ENCODE peak calls at places on chromosomes 4 and X, in six cellular contexts. U is H9, V is mammary epithelial cell, S is fibroblast of lung, T is endothelial cell of umbilical vein, H is osteoblast. Q is an unnamed sample.

GRCh38 chr4:157045507-157046127 is 30.3 kb upstream of the GLRB start:
- DNase-seq in U (peak), V (peak), S (peak), T (peak), H (peak), Q (peak)

GRCh38 chrX:13985697-13986435 is 43.8 kb downstream of the GEMIN8 start:
- DNase-seq in U (no peak), V (no peak), S (no peak), T (no peak), H (no peak), Q (no peak)

GRCh38 chr4:110633358-110634319 is 10.8 kb upstream of the PITX2 start:
- DNase-seq in U (peak), V (no peak), S (no peak), T (no peak), H (peak), Q (no peak)

GRCh38 chr4:2500547-2500946 is 31.6 kb downstream of the RNF4 start:
- DNase-seq in U (no peak), V (no peak), S (peak), T (no peak), H (peak), Q (no peak)

GRCh38 chrX:101415180-101416130 is 7.4 kb downstream of the HNRNPH2 start:
- DNase-seq in U (peak), V (peak), S (peak), T (peak), H (peak), Q (peak)

GRCh38 chr4:19301527-19301926 is 950.2 kb upstream of the SLIT2 start:
- DNase-seq in U (no peak), V (no peak), S (peak), T (no peak), H (no peak), Q (no peak)

GRCh38 chr4:177047070-177047850 is 254.5 kb upstream of the VEGFC start:
- DNase-seq in U (peak), V (peak), S (peak), T (peak), H (peak), Q (peak)

GRCh38 chrX:11890843-11891514 is 132.9 kb downstream of the MSL3 start:
- DNase-seq in U (no peak), V (no peak), S (no peak), T (no peak), H (no peak), Q (no peak)

GRCh38 chr4:164304240-164304639 is 449.7 kb upstream of the SMIM31 start:
- DNase-seq in U (no peak), V (peak), S (peak), T (no peak), H (no peak), Q (no peak)

GRCh38 chrX:114344756-114345155 is 239.1 kb upstream of the HTR2C start:
- DNase-seq in U (no peak), V (peak), S (peak), T (peak), H (peak), Q (peak)

GRCh38 chr4:41799126-41799525 is 50.6 kb upstream of the PHOX2B start:
- DNase-seq in U (no peak), V (no peak), S (no peak), T (no peak), H (no peak), Q (no peak)

GRCh38 chr4:77465271-77465670 is 140.3 kb upstream of the CXCL13 start:
- DNase-seq in U (peak), V (peak), S (peak), T (no peak), H (peak), Q (no peak)

GRCh38 chr4:44679060-44679459 is 840 bp downstream of the GUF1 start:
- DNase-seq in U (no peak), V (no peak), S (no peak), T (no peak), H (no peak), Q (peak)

GRCh38 chr4:71231073-71231752 is 107.6 kb upstream of the SLC4A4 start:
- DNase-seq in U (no peak), V (no peak), S (peak), T (no peak), H (no peak), Q (no peak)

GRCh38 chr4:112170451-112170993 is 25.3 kb downstream of the FAM241A start:
- DNase-seq in U (no peak), V (peak), S (peak), T (peak), H (peak), Q (no peak)

GRCh38 chr4:81468685-81469084 is 3.0 kb downstream of the RASGEF1B start:
- DNase-seq in U (no peak), V (no peak), S (no peak), T (no peak), H (no peak), Q (no peak)

GRCh38 chrX:148049441-148049840 is 68.3 kb downstream of the FMR1NB start:
- DNase-seq in U (no peak), V (peak), S (peak), T (peak), H (no peak), Q (peak)

GRCh38 chrX:115449742-115450141 is 111.2 kb upstream of the PLS3 start:
- DNase-seq in U (no peak), V (no peak), S (peak), T (peak), H (no peak), Q (no peak)

GRCh38 chr4:1795304-1796195 is 2.5 kb downstream of the FGFR3 start:
- DNase-seq in U (no peak), V (no peak), S (no peak), T (no peak), H (no peak), Q (no peak)

GRCh38 chr4:59503731-59504130 is 1696.4 kb upstream of the ADGRL3 start:
- DNase-seq in U (no peak), V (no peak), S (no peak), T (no peak), H (no peak), Q (no peak)
- H2AFZ ChIP-seq in U (no peak), V (no peak), S (no peak), T (no peak), H (no peak), Q (no peak)

GRCh38 chr4:106996490-106996889 is 39.6 kb downstream of the DKK2 start:
- DNase-seq in U (no peak), V (no peak), S (no peak), T (no peak), H (no peak), Q (no peak)
- H2AFZ ChIP-seq in U (no peak), V (no peak), S (no peak), T (no peak), H (no peak), Q (no peak)

GRCh38 chr4:181950372-181951127 is 292.7 kb upstream of the TENM3 start:
- DNase-seq in U (no peak), V (no peak), S (no peak), T (no peak), H (no peak), Q (no peak)
- H2AFZ ChIP-seq in U (no peak), V (no peak), S (no peak), T (no peak), H (no peak), Q (no peak)

DNA sequence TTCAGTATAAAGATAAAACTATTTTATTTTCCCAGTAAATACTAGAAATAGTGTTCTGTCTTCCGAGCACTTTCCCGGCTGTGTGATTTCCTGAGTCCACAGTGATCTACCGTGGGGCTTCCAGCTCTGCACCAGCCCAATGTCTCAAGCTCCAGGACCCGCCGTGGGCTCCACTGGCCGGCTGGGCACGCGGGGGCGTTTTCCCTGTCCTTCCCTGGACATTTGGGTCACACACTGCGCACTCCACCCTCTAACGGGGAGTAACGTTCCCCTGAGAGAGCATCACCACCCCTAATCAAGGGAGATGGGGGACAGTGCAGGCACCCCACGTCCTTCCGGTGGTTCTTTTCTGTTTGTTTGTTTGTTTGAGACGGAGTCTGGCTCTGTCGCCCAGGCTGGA is 844.6 kb upstream of the FRG1 start:
- DNase-seq in U (no peak), V (no peak), S (no peak), T (no peak), H (no peak), Q (no peak)
- H2AFZ ChIP-seq in U (no peak), V (no peak), S (no peak), T (no peak), H (no peak), Q (no peak)